ENCODE peak calls at places on chromosomes 16 and 17, in four cellular contexts. One of them, this sample, is unnamed.

GRCh38 chr17:53253956-53254597 is 568.6 kb upstream of the KIF2B start:
- DNase-seq in IMR-90: no peak
- DNase-seq in Calu3: no peak
- DNase-seq in cardiac septum: no peak
- DNase-seq in this sample: no peak

GRCh38 chr17:57375040-57375769 is 118.9 kb downstream of the MSI2 start:
- DNase-seq in cardiac septum: no peak
- DNase-seq in Calu3: no peak
- DNase-seq in IMR-90: no peak
- DNase-seq in this sample: no peak

GRCh38 chr17:15289285-15290185 is 24.4 kb upstream of the PMP22 start:
- DNase-seq in Calu3: peak
- DNase-seq in IMR-90: peak
- DNase-seq in cardiac septum: no peak
- DNase-seq in this sample: peak

GRCh38 chr16:86044241-86044671 is 145.3 kb downstream of the IRF8 start:
- DNase-seq in IMR-90: peak
- DNase-seq in cardiac septum: peak
- DNase-seq in Calu3: peak
- DNase-seq in this sample: peak

GRCh38 chr16:5430598-5430997 is 333.0 kb upstream of the EEF2KMT start:
- DNase-seq in cardiac septum: no peak
- DNase-seq in Calu3: no peak
- DNase-seq in IMR-90: no peak
- DNase-seq in this sample: no peak

GRCh38 chr17:50585346-50585745 is 24.8 kb downstream of the CACNA1G start:
- DNase-seq in cardiac septum: no peak
- DNase-seq in Calu3: no peak
- DNase-seq in IMR-90: no peak
- DNase-seq in this sample: no peak

GRCh38 chr17:39018267-39019134 is 51.3 kb upstream of the FBXO47 start:
- DNase-seq in IMR-90: no peak
- DNase-seq in Calu3: no peak
- DNase-seq in cardiac septum: no peak
- DNase-seq in this sample: no peak

GRCh38 chr16:30041841-30042240 is 10.8 kb upstream of the TLCD3B start:
- DNase-seq in IMR-90: peak
- DNase-seq in cardiac septum: no peak
- DNase-seq in Calu3: peak
- DNase-seq in this sample: no peak

GRCh38 chr16:22353188-22353919 is 21.1 kb downstream of the CDR2 start:
- DNase-seq in IMR-90: peak
- DNase-seq in cardiac septum: no peak
- DNase-seq in Calu3: no peak
- DNase-seq in this sample: peak

GRCh38 chr17:45096141-45096540 is 35.0 kb downstream of the NMT1 start:
- DNase-seq in cardiac septum: no peak
- DNase-seq in Calu3: peak
- DNase-seq in IMR-90: peak
- DNase-seq in this sample: peak

GRCh38 chr17:31587462-31587861 is 196.0 kb downstream of the RAB11FIP4 start:
- DNase-seq in cardiac septum: no peak
- DNase-seq in IMR-90: no peak
- DNase-seq in Calu3: no peak
- DNase-seq in this sample: no peak